ENCODE peak calls at places on chromosome 18, in five cellular contexts. N is prostate gland; Z is CD8-positive, alpha-beta memory T cell; I is fibroblast of lung; D is heart right ventricle. U is an unnamed sample.

GRCh38 chr18:28159055-28159454 is 17.9 kb downstream of the CDH2 start:
- DNase-seq in D (no peak), N (no peak), Z (no peak), I (no peak), U (no peak)

GRCh38 chr18:46226461-46226860 is 122.3 kb downstream of the HAUS1 start:
- DNase-seq in Z (no peak), D (no peak), N (no peak), I (no peak), U (no peak)

GRCh38 chr18:13147146-13147545 is 71.4 kb upstream of the LDLRAD4 start:
- DNase-seq in D (no peak), I (no peak), N (no peak), Z (no peak), U (no peak)

GRCh38 chr18:54983041-54983686 is 23.9 kb upstream of the CCDC68 start:
- DNase-seq in D (peak; percentile 12), I (peak; percentile 84), Z (peak; percentile 9), N (no peak), U (no peak)

GRCh38 chr18:3603460-3604259 is 153.7 kb downstream of the TGIF1 start:
- DNase-seq in N (peak; percentile 53), Z (no peak), I (peak; percentile 99), D (no peak), U (no peak)

GRCh38 chr18:74139888-74140287 is 7.7 kb downstream of the FBXO15 start:
- DNase-seq in I (peak; percentile 34), Z (no peak), D (no peak), N (no peak), U (no peak)

GRCh38 chr18:49863769-49864615 is 50.7 kb upstream of the ACAA2 start:
- DNase-seq in I (no peak), Z (no peak), N (no peak), D (no peak), U (no peak)

GRCh38 chr18:49949991-49950395 is 136.7 kb upstream of the ACAA2 start:
- DNase-seq in D (no peak), N (no peak), I (no peak), Z (peak; percentile 36), U (no peak)

GRCh38 chr18:34803877-34804276 is 93.8 kb downstream of the DTNA start:
- DNase-seq in N (no peak), Z (no peak), I (no peak), D (no peak), U (no peak)

GRCh38 chr18:3330622-3331021 is 68.7 kb downstream of the MYL12B start:
- DNase-seq in D (no peak), Z (no peak), N (peak; percentile 44), I (no peak), U (no peak)

GRCh38 chr18:47323158-47323557 is 71.7 kb upstream of the SKOR2 start:
- DNase-seq in D (no peak), N (no peak), Z (no peak), I (no peak), U (no peak)

GRCh38 chr18:51149605-51150429 is 47.7 kb downstream of the MEX3C start:
- DNase-seq in Z (no peak), N (no peak), D (no peak), I (peak; percentile 2), U (no peak)

GRCh38 chr18:47254341-47254939 is 3.0 kb upstream of the SKOR2 start:
- DNase-seq in D (peak; percentile 25), Z (no peak), N (no peak), I (peak; percentile 44), U (no peak)

GRCh38 chr18:7645756-7646155 is 78.6 kb downstream of the PTPRM start:
- DNase-seq in Z (no peak), N (peak; percentile 40), D (peak; percentile 20), I (no peak), U (no peak)

GRCh38 chr18:2356906-2357305 is 214.4 kb downstream of the METTL4 start:
- DNase-seq in D (no peak), Z (no peak), I (no peak), N (no peak), U (no peak)

GRCh38 chr18:75116809-75117208 is 92.1 kb downstream of the PTGR3 start:
- DNase-seq in D (no peak), N (no peak), I (no peak), Z (no peak), U (no peak)

GRCh38 chr18:51098513-51098912 is 68.5 kb downstream of the SMAD4 start:
- DNase-seq in Z (no peak), N (no peak), D (no peak), I (no peak), U (no peak)

GRCh38 chr18:7000484-7001096 is 117.0 kb downstream of the LAMA1 start:
- DNase-seq in Z (no peak), I (peak; percentile 62), N (peak; percentile 37), D (no peak), U (no peak)

GRCh38 chr18:62715829-62716678 is 713 bp downstream of the PHLPP1 start:
- DNase-seq in N (peak; percentile 38), Z (peak; percentile 66), I (peak; percentile 54), D (peak; percentile 29), U (peak; percentile 76)

GRCh38 chr18:58088723-58089074 is 44.7 kb downstream of the NEDD4L start:
- DNase-seq in Z (no peak), N (peak; percentile 63), I (no peak), D (no peak), U (no peak)

GRCh38 chr18:4586729-4587128 is 131.6 kb upstream of the DLGAP1 start:
- DNase-seq in Z (no peak), N (no peak), D (no peak), I (no peak), U (no peak)

GRCh38 chr18:52536039-52536438 is 196.0 kb downstream of the DCC start:
- DNase-seq in N (no peak), Z (no peak), D (no peak), I (no peak), U (no peak)

GRCh38 chr18:555705-556402 is 24.3 kb upstream of the CETN1 start:
- DNase-seq in Z (no peak), N (no peak), I (no peak), D (no peak), U (no peak)

GRCh38 chr18:22536558-22536957 is 118.8 kb upstream of the CTAGE1 start:
- DNase-seq in N (no peak), D (no peak), I (no peak), Z (no peak), U (no peak)

GRCh38 chr18:59352250-59352855 is 6.7 kb downstream of the LMAN1 start:
- DNase-seq in D (no peak), Z (no peak), N (no peak), I (no peak), U (no peak)
- H3K27ac ChIP-seq in D (no peak overlapping the region), Z (no peak overlapping the region), N (no peak overlapping the region), I (no peak overlapping the region), U (no peak overlapping the region)

GRCh38 chr18:36718705-36719328 is 110.0 kb downstream of the TPGS2 start:
- DNase-seq in Z (no peak), I (no peak), N (no peak), D (no peak), U (no peak)
- H3K4me1 ChIP-seq in Z (no peaks in the 10 kb centered on the region), I (no peaks in the 10 kb centered on the region), N (no peaks in the 10 kb centered on the region), D (no peaks in the 10 kb centered on the region), U (peaks cover 7% of the 10 kb centered on the region)

DNA sequence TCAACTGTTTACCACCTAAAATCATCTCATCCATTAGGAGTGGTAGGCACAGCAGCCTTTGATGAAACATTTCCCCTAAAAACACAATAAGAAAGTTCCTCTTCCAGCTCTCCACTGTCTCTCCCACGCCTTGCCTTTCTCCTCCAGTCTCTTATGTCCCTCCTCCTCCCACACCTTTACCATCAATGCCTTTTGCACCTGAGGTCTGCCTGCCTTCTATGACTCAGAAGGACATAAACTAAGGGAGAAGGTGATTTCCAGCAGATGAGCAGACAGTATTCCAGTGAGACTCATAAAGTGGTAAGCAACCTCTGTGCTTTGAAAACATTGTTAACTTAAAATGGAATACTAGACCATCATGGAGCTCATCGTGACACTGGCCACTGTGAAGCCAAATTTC is 34.2 kb upstream of the NDUFV2 start:
- DNase-seq in Z (no peak), N (no peak), I (no peak), D (no peak), U (no peak)
- H3K27ac ChIP-seq in Z (no peak overlapping the region), N (no peak overlapping the region), I (no peak overlapping the region), D (no peak overlapping the region), U (no peak overlapping the region)

GRCh38 chr18:48840491-48840877 is 110.3 kb downstream of the SMAD7 start:
- DNase-seq in Z (no peak), I (no peak), D (no peak), N (no peak), U (no peak)
- H3K4me1 ChIP-seq in Z (peaks cover 91% of the 10 kb centered on the region), I (peaks cover 9% of the 10 kb centered on the region), D (peaks cover 63% of the 10 kb centered on the region), N (no peaks in the 10 kb centered on the region), U (peaks cover 34% of the 10 kb centered on the region)

DNA sequence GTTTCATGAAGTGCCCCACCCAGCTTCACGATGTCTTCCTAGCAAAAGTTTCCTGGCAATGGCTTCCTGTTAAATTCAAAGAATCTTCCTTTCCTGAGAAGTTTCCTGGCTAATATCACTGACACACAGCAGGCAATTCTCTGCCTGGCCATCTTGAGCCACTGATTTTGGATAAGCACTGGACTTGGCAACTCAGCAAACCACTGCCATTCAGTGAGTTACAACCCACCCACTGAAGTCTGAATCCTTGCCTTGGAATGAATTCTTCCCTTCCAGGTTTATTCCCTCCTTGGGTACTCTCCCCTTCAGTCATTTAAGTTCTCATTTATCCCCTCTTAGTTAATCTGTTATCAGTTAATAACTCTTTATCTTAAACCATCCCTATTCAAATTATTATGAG is 426.0 kb downstream of the MBD2 start:
- DNase-seq in I (no peak), N (no peak), D (no peak), Z (no peak), U (no peak)
- H3K27ac ChIP-seq in I (no peak overlapping the region), N (no peak overlapping the region), D (no peak overlapping the region), Z (no peak overlapping the region), U (no peak overlapping the region)

DNA sequence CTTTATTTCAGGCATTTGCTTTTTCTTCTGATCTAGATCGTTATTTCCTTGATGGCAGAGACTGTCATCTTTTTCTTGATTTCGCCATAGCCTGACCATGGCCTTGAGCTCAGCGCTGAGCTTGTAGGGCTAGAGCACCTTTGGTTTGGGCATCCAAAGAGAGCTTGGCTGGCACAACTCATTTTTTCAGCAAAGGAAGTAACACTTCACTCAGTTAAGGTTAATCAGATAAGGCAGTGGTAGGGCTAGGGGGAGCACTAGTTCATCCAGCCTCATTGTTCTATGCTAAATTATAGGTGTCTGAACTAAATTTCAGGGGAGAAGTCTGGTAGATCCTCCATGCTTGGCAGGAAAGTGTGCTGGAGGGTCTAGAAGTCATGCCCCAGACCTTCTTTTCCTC is 125.0 kb downstream of the SETBP1 start:
- DNase-seq in Z (no peak), I (no peak), D (no peak), N (no peak), U (no peak)
- H3K4me1 ChIP-seq in Z (no peaks in the 10 kb centered on the region), I (peaks cover 6% of the 10 kb centered on the region), D (peaks cover 24% of the 10 kb centered on the region), N (no peaks in the 10 kb centered on the region), U (peaks cover 31% of the 10 kb centered on the region)

GRCh38 chr18:70413455-70413854 is 124.6 kb downstream of the SOCS6 start:
- DNase-seq in D (no peak), I (no peak), N (no peak), Z (no peak), U (no peak)
- H3K27ac ChIP-seq in D (no peak overlapping the region), I (no peak overlapping the region), N (no peak overlapping the region), Z (no peak overlapping the region), U (no peak overlapping the region)

U was measured in ascending aorta.